ENCODE peak calls at places on chromosomes 2 and 18, in eight cellular contexts. H, B, L, R, W, A, P and C are unnamed samples.

GRCh38 chr2:147082850-147083522 is 761.8 kb upstream of the ACVR2A start:
- DNase-seq in L (peak; percentile 83), R (no peak), B (peak; percentile 62), W (peak; percentile 85), P (peak; percentile 82), A (no peak), H (peak; percentile 5), C (peak; percentile 47)

GRCh38 chr18:32158108-32158624 is 31.7 kb upstream of the MEP1B start:
- DNase-seq in H (peak; percentile 40), W (peak; percentile 87), R (peak; percentile 63), B (peak; percentile 80), P (peak; percentile 91), L (peak; percentile 91), A (peak; percentile 70), C (peak; percentile 57)

GRCh38 chr18:22688877-22689496 is 244.1 kb upstream of the RBBP8 start:
- DNase-seq in L (no peak), W (no peak), R (no peak), B (no peak), H (no peak), P (no peak), A (no peak), C (no peak)

GRCh38 chr2:23487735-23488492 is 102.9 kb downstream of the KLHL29 start:
- DNase-seq in W (peak; percentile 67), P (no peak), R (no peak), H (no peak), L (peak; percentile 65), B (no peak), A (peak; percentile 19), C (no peak)

GRCh38 chr2:62300925-62301324 is 105.0 kb downstream of the B3GNT2 start:
- DNase-seq in R (no peak), W (no peak), L (no peak), H (no peak), P (no peak), A (no peak), B (no peak), C (no peak)

GRCh38 chr18:34794346-34794745 is 84.2 kb downstream of the DTNA start:
- DNase-seq in R (no peak), W (no peak), A (no peak), L (no peak), B (no peak), P (no peak), H (no peak), C (no peak)

GRCh38 chr2:109223490-109223889 is 94.5 kb downstream of the SH3RF3 start:
- DNase-seq in H (no peak), A (no peak), P (no peak), L (no peak), W (no peak), B (no peak), R (no peak), C (no peak)

GRCh38 chr18:27695509-27695908 is 481.4 kb downstream of the CDH2 start:
- DNase-seq in R (no peak), H (no peak), L (no peak), W (no peak), B (no peak), P (no peak), A (no peak), C (peak; percentile 27)

GRCh38 chr2:219001577-219002394 is 8.6 kb upstream of the CRYBA2 start:
- DNase-seq in P (peak; percentile 92), R (no peak), B (peak; percentile 99), W (no peak), H (no peak), A (no peak), L (no peak), C (no peak)

GRCh38 chr2:61620244-61621159 is 82.3 kb upstream of the XPO1 start:
- DNase-seq in H (peak; percentile 68), W (peak; percentile 80), A (no peak), L (peak; percentile 91), P (peak; percentile 45), B (no peak), R (no peak), C (no peak)

GRCh38 chr18:8003878-8004675 is 437.0 kb downstream of the PTPRM start:
- DNase-seq in W (peak; percentile 48), H (no peak), P (no peak), A (no peak), B (no peak), R (no peak), L (peak; percentile 80), C (no peak)

GRCh38 chr2:1651131-1652066 is 92.9 kb downstream of the PXDN start:
- DNase-seq in P (no peak), H (no peak), B (no peak), W (no peak), R (no peak), L (no peak), A (no peak), C (no peak)

GRCh38 chr2:38092196-38092902 is 16.4 kb upstream of the CYP1B1 start:
- DNase-seq in P (peak; percentile 57), H (no peak), L (peak; percentile 96), A (no peak), B (no peak), R (peak; percentile 61), W (peak; percentile 75), C (no peak)

GRCh38 chr2:19733951-19734425 is 167.8 kb downstream of the TTC32 start:
- DNase-seq in R (no peak), B (no peak), L (peak; percentile 68), H (no peak), A (no peak), W (no peak), P (no peak), C (no peak)

GRCh38 chr2:62501794-62502500 is 4.0 kb downstream of the TMEM17 start:
- DNase-seq in B (no peak), H (no peak), L (peak; percentile 70), R (no peak), W (no peak), A (no peak), P (no peak), C (no peak)

GRCh38 chr2:111707700-111708099 is 176.3 kb downstream of the ANAPC1 start:
- DNase-seq in R (no peak), P (no peak), A (no peak), W (no peak), L (no peak), H (no peak), B (no peak), C (no peak)

GRCh38 chr18:50726960-50727589 is 92.7 kb downstream of the MRO start:
- DNase-seq in P (no peak), L (no peak), R (no peak), B (no peak), A (no peak), H (no peak), W (no peak), C (no peak)

GRCh38 chr2:13581471-13581870 is 864.7 kb downstream of the TRIB2 start:
- DNase-seq in R (no peak), B (no peak), W (no peak), H (no peak), L (no peak), P (no peak), A (no peak), C (no peak)

GRCh38 chr2:74385396-74385795 is 5.3 kb upstream of the DCTN1 start:
- DNase-seq in L (peak; percentile 30), P (no peak), B (no peak), H (no peak), A (no peak), W (no peak), R (no peak), C (no peak)

GRCh38 chr2:8412586-8412985 is 269.3 kb upstream of the ID2 start:
- DNase-seq in L (peak; percentile 65), R (peak; percentile 48), P (no peak), B (no peak), W (no peak), A (no peak), H (no peak), C (no peak)

GRCh38 chr2:7724336-7724735 is 807.1 kb downstream of the RNF144A start:
- DNase-seq in W (no peak), B (no peak), A (no peak), H (no peak), R (no peak), L (no peak), P (no peak), C (no peak)

GRCh38 chr2:97983698-97984097 is 12.1 kb downstream of the TMEM131 start:
- DNase-seq in R (no peak), H (no peak), W (no peak), L (no peak), A (no peak), P (peak; percentile 69), B (no peak), C (no peak)
- H3K4me3 ChIP-seq in R (no peak overlapping the region), H (no peak overlapping the region), W (no peak overlapping the region), L (no peak overlapping the region), A (no peak overlapping the region), P (no peak overlapping the region), B (no peak overlapping the region), C (no peak overlapping the region)

DNA sequence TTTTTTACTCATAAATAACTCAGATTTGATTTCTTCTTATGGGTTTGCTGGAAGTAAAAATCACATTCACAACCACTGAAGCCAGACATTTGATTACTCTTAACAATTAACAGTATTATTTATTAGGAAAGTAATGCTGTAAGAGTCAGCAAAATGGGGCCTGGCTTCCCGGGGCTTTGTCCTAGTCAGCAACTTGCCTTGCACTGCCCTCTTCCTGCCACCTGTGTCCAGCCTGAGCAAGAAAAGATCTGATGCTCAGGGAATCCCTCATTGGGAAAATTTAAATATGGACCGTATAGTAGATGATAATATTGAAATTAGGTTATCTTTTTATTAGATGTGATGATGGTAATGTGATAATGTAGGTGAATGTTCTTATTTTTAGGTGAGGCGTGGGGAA is 30.8 kb upstream of the ACYP2 start:
- DNase-seq in W (no peak), P (no peak), R (no peak), L (peak; percentile 29), H (no peak), B (peak; percentile 29), A (no peak), C (no peak)
- TF ChIP-seq CTCF in W (peak; percentile 37), P (no peak), R (peak; percentile 54), L (peak; percentile 41), H (peak; percentile 40), B (no peak), A (peak; percentile 53), C (peak; percentile 60)

DNA sequence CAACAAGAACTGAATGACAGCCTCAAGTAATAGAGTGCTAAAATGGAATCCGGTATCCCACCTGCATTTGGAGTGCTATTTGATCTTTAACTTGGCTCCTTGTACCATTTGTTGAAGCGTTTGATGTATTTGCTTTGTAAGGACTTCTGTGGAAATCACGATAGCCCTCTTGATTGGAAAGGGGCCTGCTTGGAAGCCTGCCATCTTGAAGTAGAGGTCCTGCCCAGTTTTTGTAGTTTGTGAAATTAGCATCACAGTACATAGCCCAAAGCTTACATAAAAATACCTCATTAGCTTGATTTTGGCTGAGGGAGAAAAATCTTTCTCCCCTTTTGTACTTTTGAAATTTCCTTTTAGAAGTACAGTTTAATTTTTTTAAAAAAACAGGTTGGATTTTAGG is 2.7 kb downstream of the CDCA7 start:
- DNase-seq in L (no peak), B (no peak), H (no peak), A (no peak), W (no peak), P (no peak), R (no peak), C (no peak)
- H3K4me3 ChIP-seq in L (no peak overlapping the region), B (no peak overlapping the region), H (no peak overlapping the region), A (no peak overlapping the region), W (no peak overlapping the region), P (no peak overlapping the region), R (no peak overlapping the region), C (no peak overlapping the region)

DNA sequence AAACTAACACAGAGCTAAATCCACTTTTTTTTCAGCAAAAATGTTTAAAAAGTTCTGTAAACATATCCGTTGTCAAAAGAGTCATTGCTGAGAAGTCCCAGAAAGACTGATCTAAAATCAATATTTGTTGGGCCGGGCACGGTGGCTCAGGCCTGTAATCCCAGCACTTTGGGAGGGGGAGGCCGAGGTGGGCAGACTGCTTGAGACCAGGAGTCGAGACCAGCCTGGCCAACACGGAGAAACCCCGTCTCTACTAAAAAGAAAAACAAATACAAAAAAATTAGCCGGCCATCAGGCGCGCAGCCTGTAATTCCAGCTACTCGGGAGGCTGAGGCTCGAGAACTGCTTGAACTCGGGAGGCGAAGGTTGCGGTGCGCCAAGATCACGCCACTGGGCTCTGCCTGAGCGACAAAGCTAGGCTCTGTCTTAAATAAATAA is 1.4 kb downstream of the OLA1 start:
- DNase-seq in H (no peak), W (no peak), P (no peak), L (no peak), R (no peak), B (no peak), A (no peak), C (no peak)
- TF ChIP-seq CTCF in H (no peak), W (no peak), P (no peak), L (no peak), R (no peak), B (no peak), A (no peak), C (no peak)